ENCODE peak calls at places on chromosomes 12 and 14, in six cellular contexts. T is WTC11, M is HCT116, W is K562, V is H1, K is GM12878. H is an unnamed sample.

GRCh38 chr12:108801736-108802665 is 55.4 kb downstream of the SSH1 start:
- DNase-seq in M (no peak), V (peak), T (peak), K (no peak), W (no peak), H (no peak)

GRCh38 chr14:24895243-24895583 is 154.7 kb downstream of the STXBP6 start:
- DNase-seq in W (no peak), T (no peak), M (no peak), K (no peak), V (no peak), H (no peak)

GRCh38 chr12:128671528-128672042 is 152.2 kb downstream of the SLC15A4 start:
- DNase-seq in V (no peak), W (peak), M (no peak), K (no peak), T (no peak), H (peak)

GRCh38 chr14:100476012-100476822 is 111.0 kb downstream of the BEGAIN start:
- DNase-seq in V (no peak), M (peak), K (no peak), T (no peak), W (peak), H (peak)

GRCh38 chr14:71478542-71478941 is 453.7 kb upstream of the RGS6 start:
- DNase-seq in V (no peak), W (no peak), M (no peak), T (no peak), K (no peak), H (no peak)

GRCh38 chr12:102824218-102824835 is 92.7 kb downstream of the PAH start:
- DNase-seq in K (no peak), T (peak), V (peak), W (peak), M (no peak), H (peak)

GRCh38 chr14:56797569-56798446 is 12.5 kb downstream of the OTX2 start:
- DNase-seq in M (no peak), W (no peak), T (peak), V (peak), K (no peak), H (no peak)

GRCh38 chr12:111773801-111774551 is 7.2 kb downstream of the ALDH2 start:
- DNase-seq in T (no peak), W (no peak), K (no peak), M (no peak), V (no peak), H (peak)

GRCh38 chr12:116882742-116883141 is 1.5 kb upstream of the HRK start:
- DNase-seq in V (no peak), T (no peak), K (no peak), M (no peak), W (peak), H (no peak)

GRCh38 chr12:69069479-69069878 is 136.5 kb upstream of the CPM start:
- DNase-seq in M (no peak), V (no peak), T (no peak), K (no peak), W (no peak), H (no peak)

GRCh38 chr14:58299665-58300202 is 1.4 kb downstream of the ARID4A start:
- DNase-seq in W (peak), T (no peak), V (no peak), M (no peak), K (no peak), H (no peak)

GRCh38 chr14:64726585-64726890 is 22.3 kb downstream of the PLEKHG3 start:
- DNase-seq in V (no peak), K (no peak), W (no peak), M (peak), T (no peak), H (no peak)

GRCh38 chr14:81594012-81594411 is 60.4 kb upstream of the SEL1L start:
- DNase-seq in V (no peak), W (no peak), T (no peak), K (no peak), M (no peak), H (peak)

GRCh38 chr12:97960741-97961608 is 498.4 kb downstream of the RMST start:
- DNase-seq in V (peak), K (peak), T (peak), M (peak), W (peak), H (peak)

GRCh38 chr14:105333020-105333490 is 18.5 kb downstream of the PACS2 start:
- DNase-seq in M (no peak), V (no peak), K (no peak), W (no peak), T (no peak), H (no peak)

GRCh38 chr14:35878272-35879140 is 52.4 kb downstream of the BRMS1L start:
- DNase-seq in T (no peak), K (no peak), W (peak), V (no peak), M (peak), H (no peak)

GRCh38 chr12:103269962-103270361 is 225.8 kb downstream of the C12orf42 start:
- DNase-seq in W (no peak), T (no peak), V (no peak), K (no peak), M (no peak), H (no peak)

GRCh38 chr12:43337571-43338497 is 214.2 kb downstream of the ADAMTS20 start:
- DNase-seq in M (no peak), K (no peak), W (no peak), V (no peak), T (no peak), H (no peak)

GRCh38 chr12:15720299-15720698 is 68.9 kb downstream of the EPS8 start:
- DNase-seq in T (no peak), V (no peak), M (no peak), K (no peak), W (no peak), H (no peak)

GRCh38 chr14:81743605-81744004 is 210.0 kb upstream of the SEL1L start:
- DNase-seq in K (no peak), M (no peak), T (no peak), W (no peak), V (no peak), H (no peak)

GRCh38 chr14:71665157-71665556 is 267.1 kb upstream of the RGS6 start:
- DNase-seq in K (no peak), V (no peak), W (no peak), T (no peak), M (no peak), H (no peak)

GRCh38 chr12:113239288-113239771 is 18.1 kb downstream of the TPCN1 start:
- DNase-seq in T (no peak), V (no peak), K (no peak), M (no peak), W (no peak), H (no peak)

GRCh38 chr14:32507029-32507984 is 178.2 kb downstream of the AKAP6 start:
- DNase-seq in K (no peak), W (peak), M (peak), V (no peak), T (no peak), H (no peak)

GRCh38 chr14:22901799-22902198 is 17.1 kb downstream of the RBM23 start:
- DNase-seq in M (no peak), K (no peak), T (no peak), V (no peak), W (no peak), H (no peak)

GRCh38 chr14:52413729-52414453 is 99.8 kb downstream of the PTGER2 start:
- DNase-seq in W (no peak), V (no peak), T (no peak), K (no peak), M (no peak), H (no peak)

GRCh38 chr12:130555628-130556485 is 160.2 kb downstream of the RIMBP2 start:
- DNase-seq in V (no peak), T (no peak), W (no peak), K (no peak), M (no peak), H (no peak)

GRCh38 chr12:121295123-121295745 is 1.3 kb downstream of the CAMKK2 start:
- DNase-seq in V (no peak), K (no peak), W (peak), M (no peak), T (no peak), H (peak)

GRCh38 chr12:3988519-3989217 is 115.5 kb upstream of the PARP11 start:
- DNase-seq in V (no peak), W (no peak), K (peak), M (no peak), T (no peak), H (no peak)

GRCh38 chr12:78331764-78332163 is 501.1 kb downstream of the NAV3 start:
- DNase-seq in T (no peak), W (no peak), M (no peak), K (no peak), V (no peak), H (peak)

GRCh38 chr12:6084261-6084968 is 40.1 kb downstream of the VWF start:
- DNase-seq in M (peak), W (no peak), K (no peak), T (no peak), V (peak), H (no peak)

GRCh38 chr12:79454338-79454777 is 236.4 kb downstream of the PAWR start:
- DNase-seq in K (no peak), W (no peak), V (no peak), T (no peak), M (no peak), H (peak)

GRCh38 chr12:4535871-4536270 is 2.8 kb upstream of the RAD51AP1 start:
- DNase-seq in W (no peak), V (no peak), T (no peak), M (no peak), K (no peak), H (no peak)

GRCh38 chr12:112261559-112261958 is 120.7 kb downstream of the HECTD4 start:
- DNase-seq in M (peak), T (peak), W (peak), K (no peak), V (no peak), H (peak)

GRCh38 chr14:23160924-23161522 is 22.4 kb downstream of the SLC7A8 start:
- DNase-seq in K (no peak), M (no peak), W (peak), T (peak), V (peak), H (no peak)

GRCh38 chr12:25266522-25266921 is 15.8 kb upstream of the KRAS start:
- DNase-seq in M (no peak), V (no peak), W (no peak), K (no peak), T (no peak), H (no peak)

GRCh38 chr14:75188520-75189267 is 12.3 kb upstream of the TMED10 start:
- DNase-seq in T (no peak), K (peak), W (no peak), V (no peak), M (no peak), H (no peak)

GRCh38 chr14:72619881-72620280 is 274.0 kb downstream of the DPF3 start:
- DNase-seq in T (no peak), K (no peak), M (no peak), W (no peak), V (peak), H (no peak)

GRCh38 chr12:25816637-25817036 is 141.8 kb upstream of the RASSF8 start:
- DNase-seq in K (no peak), T (no peak), V (no peak), M (no peak), W (no peak), H (no peak)

GRCh38 chr12:105670664-105671063 is 340.2 kb downstream of the C12orf75 start:
- DNase-seq in V (no peak), K (no peak), W (no peak), M (no peak), T (no peak), H (no peak)

GRCh38 chr12:105672171-105672570 is 341.7 kb downstream of the C12orf75 start:
- DNase-seq in T (no peak), V (no peak), M (no peak), K (no peak), W (no peak), H (no peak)

GRCh38 chr12:105672576-105672975 is 342.1 kb downstream of the C12orf75 start:
- DNase-seq in M (no peak), V (no peak), T (no peak), K (no peak), W (no peak), H (no peak)

GRCh38 chr12:105674871-105675699 is 344.6 kb downstream of the C12orf75 start:
- DNase-seq in K (no peak), M (no peak), V (no peak), W (no peak), T (no peak), H (no peak)

GRCh38 chr12:105671720-105672119 is 341.2 kb downstream of the C12orf75 start:
- DNase-seq in M (no peak), K (no peak), V (no peak), W (no peak), T (no peak), H (no peak)
- TF ChIP-seq ATF3 in M (no peak), K (no peak), V (no peak), W (no peak), T (no peak), H (no peak)

GRCh38 chr12:52581481-52581880 is 7.8 kb upstream of the KRT74 start:
- DNase-seq in W (no peak), M (no peak), T (no peak), V (no peak), K (no peak), H (no peak)
- TF ChIP-seq ATF3 in W (no peak), M (no peak), T (no peak), V (no peak), K (no peak), H (no peak)

GRCh38 chr12:58731096-58731495 is 189.2 kb downstream of the LRIG3 start:
- DNase-seq in V (no peak), W (no peak), M (no peak), T (no peak), K (no peak), H (no peak)

GRCh38 chr12:58725400-58726105 is 194.8 kb downstream of the LRIG3 start:
- DNase-seq in K (no peak), V (no peak), T (no peak), W (no peak), M (no peak), H (no peak)

GRCh38 chr12:58727526-58727925 is 192.8 kb downstream of the LRIG3 start:
- DNase-seq in V (no peak), W (no peak), K (no peak), M (no peak), T (no peak), H (no peak)

GRCh38 chr12:58732894-58733293 is 187.4 kb downstream of the LRIG3 start:
- DNase-seq in M (no peak), W (no peak), T (no peak), V (no peak), K (no peak), H (no peak)

DNA sequence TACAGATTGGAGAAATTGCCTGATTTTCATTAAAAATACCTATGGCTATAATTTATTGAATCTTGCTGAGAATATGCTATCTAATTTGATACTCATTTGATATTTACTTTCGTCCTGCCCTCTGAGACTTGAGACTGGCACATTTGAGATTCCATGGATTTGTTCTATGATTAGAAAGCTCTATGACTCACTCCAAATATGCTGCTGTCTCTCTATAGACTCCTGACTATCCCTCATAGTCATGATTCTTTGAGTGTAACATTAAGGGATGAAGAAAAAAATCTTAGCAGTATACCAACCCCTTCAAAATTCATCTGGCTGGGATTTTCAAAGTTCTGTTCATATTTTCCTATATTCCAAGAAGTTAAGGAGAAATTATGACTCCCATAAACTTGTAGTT is 191.9 kb downstream of the LRIG3 start:
- DNase-seq in W (no peak), K (no peak), T (no peak), V (no peak), M (no peak), H (no peak)
- TF ChIP-seq ATF3 in W (no peak), K (no peak), T (no peak), V (no peak), M (no peak), H (no peak)

DNA sequence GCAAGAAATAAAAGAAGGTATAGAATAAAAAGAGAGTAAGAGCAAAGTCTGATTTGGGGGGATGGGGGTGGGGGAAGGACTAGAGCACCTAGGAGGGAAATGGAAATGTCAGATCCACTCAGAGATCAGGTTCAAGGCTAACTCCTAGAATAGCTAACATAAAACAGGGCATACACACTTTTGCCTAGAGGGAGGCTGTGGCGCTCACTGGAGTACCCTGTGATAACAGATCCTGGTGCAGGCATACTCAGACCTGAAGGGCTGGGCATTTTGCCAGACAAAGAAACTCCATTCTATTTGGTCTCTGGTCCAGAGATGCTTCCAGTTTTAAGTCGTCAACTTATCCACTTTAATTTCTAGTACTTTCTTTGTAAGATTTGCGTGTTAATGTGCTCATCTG is 5.8 kb downstream of the CTDSP2 start:
- DNase-seq in M (no peak), T (no peak), K (no peak), V (no peak), W (peak), H (peak)
- TF ChIP-seq ATF3 in M (no peak), T (no peak), K (no peak), V (no peak), W (no peak), H (no peak)

GRCh38 chr12:119676573-119676972 is 8.6 kb downstream of the PRKAB1 start:
- DNase-seq in T (no peak), W (peak), K (no peak), M (no peak), V (no peak), H (no peak)

GRCh38 chr12:119672194-119672593 is 4.3 kb downstream of the PRKAB1 start:
- DNase-seq in V (no peak), M (no peak), K (no peak), W (peak), T (no peak), H (no peak)

GRCh38 chr12:119676022-119676421 is 8.1 kb downstream of the PRKAB1 start:
- DNase-seq in M (no peak), V (no peak), W (no peak), K (no peak), T (no peak), H (no peak)

GRCh38 chr12:119673634-119674033 is 5.7 kb downstream of the PRKAB1 start:
- DNase-seq in W (no peak), M (no peak), T (no peak), K (no peak), V (no peak), H (no peak)

GRCh38 chr12:119674560-119674959 is 6.6 kb downstream of the PRKAB1 start:
- DNase-seq in V (no peak), K (no peak), M (no peak), T (no peak), W (no peak), H (no peak)
- TF ChIP-seq ATF3 in V (no peak), K (no peak), M (no peak), T (no peak), W (no peak), H (no peak)

GRCh38 chr14:76931629-76932402 is 96.7 kb downstream of the IRF2BPL start:
- DNase-seq in W (no peak), T (no peak), M (no peak), V (no peak), K (no peak), H (no peak)

GRCh38 chr14:76928301-76928700 is 100.2 kb downstream of the IRF2BPL start:
- DNase-seq in M (no peak), K (no peak), W (no peak), T (no peak), V (no peak), H (no peak)

GRCh38 chr14:76930549-76930948 is 98.0 kb downstream of the IRF2BPL start:
- DNase-seq in K (no peak), M (no peak), T (no peak), V (no peak), W (no peak), H (no peak)

GRCh38 chr14:76926521-76927251 is 100.5 kb downstream of the LRRC74A start:
- DNase-seq in V (no peak), T (no peak), W (no peak), M (no peak), K (no peak), H (no peak)

DNA sequence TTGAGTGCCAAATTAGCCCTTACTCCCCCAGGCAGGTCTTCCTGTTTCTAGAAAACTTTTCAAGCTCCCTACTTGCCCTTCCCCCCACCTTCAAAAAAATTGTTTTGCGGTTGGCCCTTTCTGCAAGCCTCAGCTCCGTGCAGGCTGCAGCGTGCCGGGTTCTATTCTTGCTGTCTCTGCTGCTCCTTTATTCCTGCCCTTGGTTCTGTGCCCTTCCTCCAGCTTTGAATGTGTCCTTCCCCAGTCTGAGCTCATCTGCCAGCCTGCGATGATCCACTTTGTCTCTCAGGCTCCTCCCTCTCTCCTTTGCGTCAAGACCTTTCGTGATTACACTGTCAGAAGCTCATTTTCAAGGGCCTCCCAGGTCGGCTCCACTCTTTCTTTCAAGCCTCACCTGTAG is 98.6 kb downstream of the IRF2BPL start:
- DNase-seq in T (no peak), V (no peak), K (no peak), M (no peak), W (peak), H (no peak)
- TF ChIP-seq ATF3 in T (no peak), V (no peak), K (no peak), M (no peak), W (no peak), H (no peak)

DNA sequence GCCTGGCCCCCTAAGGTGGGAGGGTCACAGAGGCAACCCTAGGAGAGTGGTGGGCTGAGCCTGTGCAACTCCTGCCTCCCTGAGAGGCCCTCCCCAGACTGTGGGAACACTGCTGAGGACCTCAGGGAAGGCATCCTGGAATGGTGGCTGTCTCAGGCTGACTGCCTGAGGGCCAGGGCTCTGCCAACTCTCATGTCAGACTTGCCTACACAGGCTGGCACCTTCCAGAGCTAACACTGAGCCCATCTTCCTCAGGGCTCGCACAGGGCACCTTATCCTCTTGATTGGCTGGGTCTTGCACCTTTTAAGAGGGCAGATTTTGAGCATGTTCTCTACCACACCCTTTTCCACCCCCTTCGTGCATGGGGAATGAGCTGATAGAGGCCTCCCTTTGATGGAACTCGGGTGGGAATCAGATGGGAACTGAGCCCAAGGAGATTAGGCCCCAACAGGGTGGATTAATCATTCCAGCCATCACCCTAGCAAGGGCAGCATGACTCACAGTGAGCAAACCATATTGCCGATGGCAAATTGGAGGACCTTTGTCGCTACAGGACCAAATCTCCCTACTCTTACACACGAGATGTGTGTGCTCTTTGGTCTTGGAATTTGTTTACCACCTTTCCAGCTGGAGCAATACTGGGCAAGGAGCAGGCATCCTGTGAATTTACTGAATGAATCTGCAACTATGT is 702.8 kb downstream of the VRK1 start:
- DNase-seq in W (no peak), M (no peak), K (no peak), T (no peak), V (no peak), H (no peak)
- TF ChIP-seq ATF3 in W (no peak), M (no peak), K (no peak), T (no peak), V (no peak), H (no peak)